ENCODE peak calls at places on chromosomes 2 and 18, in four cellular contexts. N is cardiac muscle cell, B is endodermal cell, P is SJSA1. I is an unnamed sample. For H3K36me3, the result is how much of the 10 kb centered on the place peaks cover.

GRCh38 chr2:84631047-84631446 is 114.7 kb downstream of the DNAH6 start:
- DNase-seq in P (peak), N (peak), B (no peak), I (no peak)

GRCh38 chr2:136399667-136400316 is 281.8 kb upstream of the CXCR4 start:
- DNase-seq in P (no peak), N (no peak), B (no peak), I (no peak)

GRCh38 chr2:75199428-75200011 is at the start of gene TACR1:
- DNase-seq in B (peak), N (peak), P (peak), I (peak)

GRCh38 chr2:237865623-237866041 is 6.2 kb downstream of the RAMP1 start:
- DNase-seq in B (peak), N (peak), P (no peak), I (peak)

GRCh38 chr2:235330775-235331438 is 162.9 kb upstream of the AGAP1 start:
- DNase-seq in P (peak), N (no peak), B (no peak), I (no peak)

GRCh38 chr2:238884122-238884811 is 36.4 kb downstream of the TWIST2 start:
- DNase-seq in B (no peak), N (no peak), P (no peak), I (no peak)

GRCh38 chr18:8469793-8470192 is 139.4 kb upstream of the RAB12 start:
- DNase-seq in N (no peak), B (no peak), P (peak), I (no peak)

GRCh38 chr2:230706053-230706498 is 6.6 kb upstream of the CAB39 start:
- DNase-seq in B (peak), N (no peak), P (no peak), I (no peak)

GRCh38 chr2:33212151-33212550 is 264.3 kb upstream of the RASGRP3 start:
- DNase-seq in B (no peak), P (peak), N (peak), I (peak)

GRCh38 chr2:173716458-173717052 is 248.6 kb downstream of the SP3 start:
- DNase-seq in N (no peak), P (no peak), B (no peak), I (no peak)

GRCh38 chr18:62187543-62188378 is 706 bp downstream of the RELCH start:
- DNase-seq in N (peak), B (peak), P (no peak), I (peak)

GRCh38 chr2:138147796-138148195 is 183.5 kb downstream of the HNMT start:
- DNase-seq in P (no peak), N (peak), B (no peak), I (no peak)

GRCh38 chr2:88880441-88880953 is 189.0 kb downstream of the RPIA start:
- DNase-seq in N (peak), P (no peak), B (peak), I (no peak)

GRCh38 chr2:23199115-23199918 is 185.7 kb upstream of the KLHL29 start:
- DNase-seq in P (no peak), N (no peak), B (peak), I (no peak)

GRCh38 chr2:64086347-64087082 is 57.7 kb downstream of the PELI1 start:
- DNase-seq in B (no peak), P (no peak), N (no peak), I (no peak)

GRCh38 chr2:160408575-160409291 is 84.9 kb downstream of the RBMS1 start:
- DNase-seq in P (no peak), N (no peak), B (peak), I (no peak)

GRCh38 chr2:144943986-144944385 is 424.1 kb upstream of the ZEB2 start:
- DNase-seq in N (no peak), P (no peak), B (no peak), I (no peak)

GRCh38 chr2:71471276-71471675 is 17.9 kb downstream of the DYSF start:
- DNase-seq in N (no peak), B (no peak), P (peak), I (no peak)

GRCh38 chr18:44895176-44895798 is 214.6 kb downstream of the SETBP1 start:
- DNase-seq in N (no peak), B (no peak), P (peak), I (peak)

GRCh38 chr2:110691612-110692258 is 13.9 kb upstream of the BUB1 start:
- DNase-seq in N (no peak), B (no peak), P (no peak), I (no peak)

GRCh38 chr2:44528595-44528994 is 166.8 kb downstream of the CAMKMT start:
- DNase-seq in P (no peak), B (no peak), N (no peak), I (no peak)

GRCh38 chr2:55842009-55842408 is 81.6 kb downstream of the EFEMP1 start:
- DNase-seq in B (no peak), P (no peak), N (no peak), I (no peak)

GRCh38 chr18:61183798-61184197 is 149.4 kb upstream of the CDH20 start:
- DNase-seq in B (no peak), P (no peak), N (no peak), I (no peak)

GRCh38 chr2:66899648-66900047 is 464.7 kb downstream of the MEIS1 start:
- DNase-seq in P (no peak), B (no peak), N (no peak), I (no peak)

GRCh38 chr2:160411167-160411566 is 82.4 kb downstream of the RBMS1 start:
- DNase-seq in N (no peak), B (no peak), P (peak), I (no peak)

GRCh38 chr2:171958475-171958874 is 36.2 kb downstream of the HAT1 start:
- DNase-seq in P (no peak), B (no peak), N (no peak), I (no peak)

GRCh38 chr2:7983451-7983850 is 698.4 kb upstream of the ID2 start:
- DNase-seq in P (no peak), N (no peak), B (no peak), I (no peak)

GRCh38 chr2:101197814-101198213 is 46.6 kb upstream of the TBC1D8 start:
- DNase-seq in B (no peak), P (no peak), N (no peak), I (no peak)

GRCh38 chr2:202847693-202848524 is 23.7 kb downstream of the ICA1L start:
- DNase-seq in N (no peak), P (no peak), B (no peak), I (no peak)

GRCh38 chr2:217845251-217845650 is 157.5 kb downstream of the TNS1 start:
- DNase-seq in P (no peak), N (no peak), B (no peak), I (no peak)

GRCh38 chr2:217842038-217842437 is 160.8 kb downstream of the TNS1 start:
- DNase-seq in N (no peak), B (no peak), P (no peak), I (no peak)

GRCh38 chr2:217844696-217845095 is 158.1 kb downstream of the TNS1 start:
- DNase-seq in P (no peak), N (no peak), B (no peak), I (no peak)

GRCh38 chr2:217840522-217840921 is 162.3 kb downstream of the TNS1 start:
- DNase-seq in P (no peak), B (no peak), N (no peak), I (no peak)

DNA sequence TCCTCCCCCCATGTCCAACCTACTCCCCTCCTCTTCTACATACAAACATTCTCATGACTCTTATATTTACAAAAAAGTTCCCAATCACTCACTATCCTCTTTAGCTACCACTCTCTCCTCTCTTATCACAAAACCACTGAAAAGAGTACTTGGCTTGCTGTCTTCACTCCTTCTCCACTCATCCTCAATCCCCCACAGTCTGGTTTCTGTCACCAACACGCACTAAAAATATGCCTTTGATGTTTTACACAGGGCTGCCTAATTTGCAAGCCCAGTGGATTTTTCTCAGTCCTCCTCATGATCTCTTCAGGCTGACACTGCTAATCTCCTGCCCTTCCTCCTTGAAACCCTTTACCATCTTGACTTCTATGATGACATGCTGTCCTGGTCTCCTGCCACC is 159.4 kb downstream of the TNS1 start:
- DNase-seq in B (no peak), P (no peak), N (peak), I (no peak)
- H3K36me3 ChIP-seq in B (under half), P (under half), N (under half), I (half or more)

GRCh38 chr2:54632733-54633692 is 90.4 kb upstream of the EML6 start:
- DNase-seq in N (no peak), B (no peak), P (peak), I (peak)
- H3K27ac ChIP-seq in N (peak), B (no peak), P (peak), I (no peak)

GRCh38 chr2:12739721-12740254 is 23.1 kb downstream of the TRIB2 start:
- DNase-seq in P (no peak), B (no peak), N (no peak), I (no peak)
- H3K36me3 ChIP-seq in P (half or more), B (under half), N (under half), I (half or more)

GRCh38 chr2:190628651-190629378 is 20.1 kb upstream of the NAB1 start:
- DNase-seq in B (no peak), P (no peak), N (no peak), I (no peak)
- H3K27ac ChIP-seq in B (no peak), P (no peak), N (no peak), I (peak)

GRCh38 chr2:224027912-224028311 is 11.2 kb downstream of the SERPINE2 start:
- DNase-seq in B (no peak), P (no peak), N (peak), I (no peak)
- H3K36me3 ChIP-seq in B (half or more), P (under half), N (under half), I (under half)